ENCODE peak calls at places on chromosomes 2 and 18, in seven cellular contexts. One of them, this sample, is unnamed.

GRCh38 chr2:64852771-64853241 is 136.4 kb upstream of the SLC1A4 start:
- DNase-seq in Peyer's patch: peak
- DNase-seq in spleen: no peak
- DNase-seq in IMR-90: no peak
- DNase-seq in adrenal gland: no peak
- DNase-seq in HepG2: no peak
- DNase-seq in body of pancreas: peak
- DNase-seq in this sample: no peak

GRCh38 chr2:19989681-19990415 is at the start of gene WDR35:
- DNase-seq in Peyer's patch: peak
- DNase-seq in adrenal gland: peak
- DNase-seq in IMR-90: peak
- DNase-seq in spleen: peak
- DNase-seq in HepG2: peak
- DNase-seq in body of pancreas: peak
- DNase-seq in this sample: peak

GRCh38 chr2:108449410-108450200 is 599 bp downstream of the GCC2 start:
- DNase-seq in spleen: no peak
- DNase-seq in body of pancreas: peak
- DNase-seq in HepG2: peak
- DNase-seq in IMR-90: peak
- DNase-seq in adrenal gland: peak
- DNase-seq in Peyer's patch: peak
- DNase-seq in this sample: peak

GRCh38 chr2:113060396-113060795 is 1.4 kb downstream of the IL36RN start:
- DNase-seq in IMR-90: no peak
- DNase-seq in body of pancreas: no peak
- DNase-seq in HepG2: no peak
- DNase-seq in adrenal gland: no peak
- DNase-seq in Peyer's patch: no peak
- DNase-seq in spleen: no peak
- DNase-seq in this sample: no peak

GRCh38 chr2:128260239-128261138 is 58.2 kb downstream of the HS6ST1 start:
- DNase-seq in spleen: no peak
- DNase-seq in adrenal gland: peak
- DNase-seq in HepG2: peak
- DNase-seq in IMR-90: peak
- DNase-seq in body of pancreas: peak
- DNase-seq in Peyer's patch: no peak
- DNase-seq in this sample: no peak

GRCh38 chr18:77065221-77065981 is 67.2 kb downstream of the MBP start:
- DNase-seq in body of pancreas: peak
- DNase-seq in adrenal gland: peak
- DNase-seq in Peyer's patch: no peak
- DNase-seq in HepG2: no peak
- DNase-seq in spleen: peak
- DNase-seq in IMR-90: peak
- DNase-seq in this sample: no peak

GRCh38 chr2:1588051-1588993 is 156.0 kb downstream of the PXDN start:
- DNase-seq in Peyer's patch: no peak
- DNase-seq in spleen: no peak
- DNase-seq in adrenal gland: no peak
- DNase-seq in body of pancreas: no peak
- DNase-seq in HepG2: no peak
- DNase-seq in IMR-90: no peak
- DNase-seq in this sample: no peak

GRCh38 chr2:105906481-105906880 is 161.8 kb downstream of the NCK2 start:
- DNase-seq in Peyer's patch: no peak
- DNase-seq in spleen: no peak
- DNase-seq in adrenal gland: no peak
- DNase-seq in body of pancreas: no peak
- DNase-seq in HepG2: no peak
- DNase-seq in IMR-90: no peak
- DNase-seq in this sample: no peak

GRCh38 chr2:112150851-112151250 is 12.7 kb downstream of the FBLN7 start:
- DNase-seq in adrenal gland: no peak
- DNase-seq in Peyer's patch: peak
- DNase-seq in body of pancreas: no peak
- DNase-seq in HepG2: no peak
- DNase-seq in spleen: no peak
- DNase-seq in IMR-90: no peak
- DNase-seq in this sample: no peak

GRCh38 chr2:234932591-234933168 is 19.1 kb upstream of the SH3BP4 start:
- DNase-seq in spleen: no peak
- DNase-seq in Peyer's patch: no peak
- DNase-seq in body of pancreas: no peak
- DNase-seq in HepG2: no peak
- DNase-seq in adrenal gland: no peak
- DNase-seq in IMR-90: no peak
- DNase-seq in this sample: no peak

GRCh38 chr2:121489284-121489683 is 41.4 kb upstream of the RNU4ATAC start:
- DNase-seq in spleen: no peak
- DNase-seq in Peyer's patch: no peak
- DNase-seq in body of pancreas: peak
- DNase-seq in IMR-90: peak
- DNase-seq in adrenal gland: no peak
- DNase-seq in HepG2: peak
- DNase-seq in this sample: no peak

GRCh38 chr2:65430515-65431416 is 1.6 kb downstream of the SPRED2 start:
- DNase-seq in HepG2: peak
- DNase-seq in IMR-90: peak
- DNase-seq in body of pancreas: peak
- DNase-seq in spleen: peak
- DNase-seq in adrenal gland: peak
- DNase-seq in Peyer's patch: peak
- DNase-seq in this sample: peak

GRCh38 chr2:57516740-57517340 is 529.8 kb upstream of the VRK2 start:
- DNase-seq in IMR-90: peak
- DNase-seq in spleen: no peak
- DNase-seq in HepG2: peak
- DNase-seq in body of pancreas: no peak
- DNase-seq in Peyer's patch: no peak
- DNase-seq in adrenal gland: no peak
- DNase-seq in this sample: no peak

GRCh38 chr2:173906626-173907025 is 58.5 kb downstream of the SP3 start:
- DNase-seq in Peyer's patch: no peak
- DNase-seq in spleen: no peak
- DNase-seq in IMR-90: no peak
- DNase-seq in body of pancreas: no peak
- DNase-seq in HepG2: no peak
- DNase-seq in adrenal gland: no peak
- DNase-seq in this sample: no peak

GRCh38 chr18:12315911-12316310 is 7.9 kb downstream of the TUBB6 start:
- DNase-seq in Peyer's patch: no peak
- DNase-seq in HepG2: no peak
- DNase-seq in spleen: peak
- DNase-seq in adrenal gland: no peak
- DNase-seq in IMR-90: no peak
- DNase-seq in body of pancreas: no peak
- DNase-seq in this sample: no peak

GRCh38 chr2:134897932-134898331 is 20.7 kb upstream of the CCNT2 start:
- DNase-seq in adrenal gland: no peak
- DNase-seq in IMR-90: peak
- DNase-seq in body of pancreas: no peak
- DNase-seq in spleen: no peak
- DNase-seq in HepG2: no peak
- DNase-seq in Peyer's patch: no peak
- DNase-seq in this sample: no peak

GRCh38 chr2:119826370-119826961 is 66.7 kb downstream of the PTPN4 start:
- DNase-seq in HepG2: peak
- DNase-seq in adrenal gland: no peak
- DNase-seq in Peyer's patch: no peak
- DNase-seq in spleen: no peak
- DNase-seq in body of pancreas: peak
- DNase-seq in IMR-90: peak
- DNase-seq in this sample: peak

GRCh38 chr2:8028036-8028435 is 653.8 kb upstream of the ID2 start:
- DNase-seq in HepG2: no peak
- DNase-seq in adrenal gland: no peak
- DNase-seq in IMR-90: no peak
- DNase-seq in Peyer's patch: no peak
- DNase-seq in spleen: no peak
- DNase-seq in body of pancreas: no peak
- DNase-seq in this sample: no peak

GRCh38 chr18:42030586-42031182 is 75.7 kb downstream of the PIK3C3 start:
- DNase-seq in HepG2: peak
- DNase-seq in Peyer's patch: no peak
- DNase-seq in IMR-90: peak
- DNase-seq in body of pancreas: no peak
- DNase-seq in spleen: no peak
- DNase-seq in adrenal gland: peak
- DNase-seq in this sample: no peak
- TF ChIP-seq CTCF in HepG2: peak
- TF ChIP-seq CTCF in Peyer's patch: no peak
- TF ChIP-seq CTCF in IMR-90: peak
- TF ChIP-seq CTCF in body of pancreas: peak
- TF ChIP-seq CTCF in spleen: no peak
- TF ChIP-seq CTCF in adrenal gland: peak
- TF ChIP-seq CTCF in this sample: no peak

DNA sequence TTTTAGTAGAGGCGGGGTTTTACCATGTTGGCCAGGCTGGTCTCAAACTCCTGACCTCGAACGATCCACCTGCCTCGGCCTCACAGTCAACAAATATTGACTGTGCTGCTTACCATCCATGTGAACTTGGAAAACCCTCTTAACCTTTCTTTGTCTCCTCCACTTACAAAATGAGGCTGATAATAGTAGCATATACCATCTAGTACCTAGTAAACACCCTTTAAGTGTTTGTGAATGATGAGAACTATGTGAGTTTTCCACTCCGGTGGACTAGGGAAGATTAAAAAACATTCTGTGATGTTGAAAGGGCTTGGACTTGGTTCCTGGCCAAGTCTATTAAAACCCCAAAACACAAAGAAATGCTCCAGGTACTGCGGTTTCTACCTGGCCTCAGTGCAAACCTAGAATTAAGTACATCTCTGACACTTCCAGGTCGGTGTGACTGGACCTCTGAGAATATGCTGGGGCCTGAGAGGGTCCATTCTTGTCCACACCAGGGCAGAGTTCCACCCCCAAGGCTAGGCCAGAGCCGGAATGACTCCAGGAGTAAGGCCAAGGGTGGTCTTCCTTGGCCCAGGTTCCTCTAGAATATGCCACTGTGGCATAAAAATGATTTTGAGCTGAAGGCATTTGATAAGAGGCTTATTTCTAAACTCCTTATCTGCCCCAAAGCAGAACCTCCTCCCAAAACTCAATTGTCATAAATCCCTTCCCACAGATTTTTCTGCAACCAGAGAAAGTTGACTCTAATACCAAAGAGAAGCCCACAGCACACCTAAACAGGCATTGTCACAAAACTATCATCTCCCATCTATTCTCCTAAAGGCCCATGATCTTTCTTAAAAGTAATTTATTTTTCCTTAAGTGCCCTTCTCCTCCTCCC is 217.5 kb downstream of the TGIF1 start:
- DNase-seq in IMR-90: no peak
- DNase-seq in Peyer's patch: no peak
- DNase-seq in spleen: no peak
- DNase-seq in adrenal gland: no peak
- DNase-seq in body of pancreas: no peak
- DNase-seq in HepG2: peak
- DNase-seq in this sample: no peak
- TF ChIP-seq POLR2A in IMR-90: no peak
- TF ChIP-seq POLR2A in Peyer's patch: no peak
- TF ChIP-seq POLR2A in spleen: no peak
- TF ChIP-seq POLR2A in adrenal gland: no peak
- TF ChIP-seq POLR2A in body of pancreas: no peak
- TF ChIP-seq POLR2A in HepG2: no peak
- TF ChIP-seq POLR2A in this sample: no peak

DNA sequence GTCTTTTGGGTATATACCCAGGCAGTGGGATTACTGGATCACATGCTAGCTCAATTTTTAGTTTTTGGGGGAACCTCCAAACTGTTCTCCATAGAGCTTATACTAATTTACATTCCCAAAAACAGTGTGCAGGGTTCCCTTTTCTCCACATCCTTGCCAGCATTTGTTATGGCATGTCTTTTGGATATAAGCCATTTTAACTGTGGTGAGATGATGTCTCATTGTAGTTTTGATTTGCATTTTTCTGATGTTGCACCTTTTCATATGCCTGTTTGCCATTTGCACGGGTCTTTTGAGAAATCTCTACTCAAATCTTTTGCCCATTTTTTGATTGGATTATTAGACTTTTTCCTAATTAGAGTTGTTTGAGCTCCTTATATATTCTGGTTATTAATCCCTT is 8.0 kb downstream of the FASTKD1 start:
- DNase-seq in Peyer's patch: no peak
- DNase-seq in IMR-90: no peak
- DNase-seq in adrenal gland: no peak
- DNase-seq in spleen: no peak
- DNase-seq in body of pancreas: no peak
- DNase-seq in HepG2: no peak
- DNase-seq in this sample: no peak
- H3K4me3 ChIP-seq in Peyer's patch: no peak
- H3K4me3 ChIP-seq in IMR-90: no peak
- H3K4me3 ChIP-seq in adrenal gland: no peak
- H3K4me3 ChIP-seq in spleen: no peak
- H3K4me3 ChIP-seq in body of pancreas: no peak
- H3K4me3 ChIP-seq in HepG2: no peak
- H3K4me3 ChIP-seq in this sample: no peak

GRCh38 chr2:168118733-168119518 is 128.5 kb downstream of the STK39 start:
- DNase-seq in IMR-90: peak
- DNase-seq in body of pancreas: peak
- DNase-seq in spleen: no peak
- DNase-seq in Peyer's patch: no peak
- DNase-seq in adrenal gland: no peak
- DNase-seq in HepG2: peak
- DNase-seq in this sample: no peak

GRCh38 chr2:168119519-168120141 is 127.8 kb downstream of the STK39 start:
- DNase-seq in Peyer's patch: no peak
- DNase-seq in HepG2: peak
- DNase-seq in body of pancreas: peak
- DNase-seq in spleen: no peak
- DNase-seq in adrenal gland: no peak
- DNase-seq in IMR-90: peak
- DNase-seq in this sample: no peak

GRCh38 chr2:168114619-168115018 is 132.8 kb downstream of the STK39 start:
- DNase-seq in body of pancreas: no peak
- DNase-seq in adrenal gland: no peak
- DNase-seq in HepG2: no peak
- DNase-seq in Peyer's patch: no peak
- DNase-seq in spleen: no peak
- DNase-seq in IMR-90: no peak
- DNase-seq in this sample: no peak

GRCh38 chr2:168114021-168114420 is 133.4 kb downstream of the STK39 start:
- DNase-seq in IMR-90: no peak
- DNase-seq in body of pancreas: no peak
- DNase-seq in spleen: no peak
- DNase-seq in Peyer's patch: no peak
- DNase-seq in adrenal gland: no peak
- DNase-seq in HepG2: no peak
- DNase-seq in this sample: no peak

DNA sequence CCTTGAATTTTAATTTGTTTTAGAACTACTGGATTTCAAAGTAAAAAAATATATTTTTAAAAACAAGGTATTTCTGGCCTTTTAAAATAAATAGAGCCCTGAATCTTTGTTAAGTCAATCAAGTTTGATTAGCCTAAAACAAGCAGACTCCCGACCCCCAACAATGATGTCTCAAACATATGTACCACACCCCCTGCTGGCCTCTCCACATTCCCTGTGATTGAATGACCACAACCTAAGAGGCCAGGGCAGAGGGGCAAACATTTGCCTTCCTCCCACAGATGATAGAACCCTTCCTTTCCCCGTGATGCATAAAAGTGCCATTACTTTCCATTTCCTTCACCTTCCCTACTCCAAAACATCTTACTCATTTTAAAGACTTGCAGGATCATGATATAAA is 130.9 kb downstream of the STK39 start:
- DNase-seq in Peyer's patch: no peak
- DNase-seq in spleen: no peak
- DNase-seq in body of pancreas: no peak
- DNase-seq in IMR-90: peak
- DNase-seq in HepG2: peak
- DNase-seq in adrenal gland: no peak
- DNase-seq in this sample: no peak
- TF ChIP-seq CTCF in Peyer's patch: no peak
- TF ChIP-seq CTCF in spleen: no peak
- TF ChIP-seq CTCF in body of pancreas: no peak
- TF ChIP-seq CTCF in IMR-90: peak
- TF ChIP-seq CTCF in HepG2: peak
- TF ChIP-seq CTCF in adrenal gland: no peak
- TF ChIP-seq CTCF in this sample: no peak